ENCODE peak calls at places on chromosomes 7 and 10, in five cellular contexts. B, V, O, W and F are unnamed samples.

GRCh38 chr10:119445311-119445934 is 97.1 kb downstream of the RGS10 start:
- DNase-seq in B (peak), V (peak), O (peak), W (peak), F (peak)

GRCh38 chr7:13115829-13116228 is 428.4 kb downstream of the ARL4A start:
- DNase-seq in B (no peak), V (no peak), O (no peak), W (no peak), F (no peak)

GRCh38 chr7:33091111-33091531 is 18.1 kb downstream of the RP9 start:
- DNase-seq in B (no peak), V (no peak), O (no peak), W (no peak), F (no peak)

GRCh38 chr10:59176241-59177030 is at the start of gene PHYHIPL:
- DNase-seq in B (no peak), V (peak), O (no peak), W (peak), F (no peak)

GRCh38 chr7:157494506-157495176 is 157.8 kb downstream of the DNAJB6 start:
- DNase-seq in B (no peak), V (no peak), O (no peak), W (no peak), F (no peak)

GRCh38 chr10:104151737-104152136 is 29.8 kb downstream of the SFR1 start:
- DNase-seq in B (no peak), V (no peak), O (no peak), W (no peak), F (no peak)

GRCh38 chr7:96558530-96558929 is 151.1 kb downstream of the SEM1 start:
- DNase-seq in B (no peak), V (no peak), O (no peak), W (no peak), F (no peak)

GRCh38 chr7:100779359-100779758 is 46.0 kb downstream of the ZAN start:
- DNase-seq in B (no peak), V (no peak), O (no peak), W (no peak), F (no peak)

GRCh38 chr7:27967639-27968038 is 213.0 kb downstream of the JAZF1 start:
- DNase-seq in B (no peak), V (no peak), O (no peak), W (no peak), F (no peak)

GRCh38 chr7:31744294-31744874 is 57.4 kb downstream of the PPP1R17 start:
- DNase-seq in B (peak), V (peak), O (no peak), W (no peak), F (peak)

GRCh38 chr10:4650109-4650508 is 175.9 kb upstream of the AKR1E2 start:
- DNase-seq in B (no peak), V (no peak), O (no peak), W (no peak), F (no peak)

GRCh38 chr7:35487841-35488240 is 207.1 kb downstream of the HERPUD2 start:
- DNase-seq in B (no peak), V (no peak), O (no peak), W (no peak), F (no peak)

GRCh38 chr7:76133164-76133775 is 68.4 kb upstream of the SRRM3 start:
- DNase-seq in B (no peak), V (no peak), O (no peak), W (no peak), F (no peak)

GRCh38 chr7:17304926-17305325 is 6.5 kb downstream of the AHR start:
- DNase-seq in B (no peak), V (no peak), O (no peak), W (peak), F (no peak)

GRCh38 chr10:79203014-79203675 is 134.4 kb downstream of the ZMIZ1 start:
- DNase-seq in B (no peak), V (no peak), O (no peak), W (no peak), F (no peak)

GRCh38 chr7:155811560-155811894 is 736 bp downstream of the SHH start:
- DNase-seq in B (no peak), V (no peak), O (no peak), W (no peak), F (no peak)

GRCh38 chr10:47443145-47443544 is 40.8 kb downstream of the ANXA8 start:
- DNase-seq in B (no peak), V (no peak), O (no peak), W (no peak), F (no peak)

GRCh38 chr10:125132331-125132730 is 28.0 kb downstream of the CTBP2 start:
- DNase-seq in B (no peak), V (no peak), O (no peak), W (no peak), F (no peak)

GRCh38 chr7:30750574-30751256 is 1.2 kb upstream of the INMT start:
- DNase-seq in B (no peak), V (peak), O (no peak), W (no peak), F (peak)

GRCh38 chr10:70910486-70911350 is 22.4 kb upstream of the PCBD1 start:
- DNase-seq in B (no peak), V (peak), O (no peak), W (no peak), F (no peak)

GRCh38 chr7:70595741-70596574 is 536.0 kb upstream of the GALNT17 start:
- DNase-seq in B (peak), V (peak), O (no peak), W (peak), F (no peak)

GRCh38 chr7:65397730-65398142 is 24.1 kb downstream of the ZNF92 start:
- DNase-seq in B (no peak), V (no peak), O (no peak), W (no peak), F (no peak)

GRCh38 chr10:112235920-112236319 is 47.3 kb upstream of the TECTB start:
- DNase-seq in B (no peak), V (no peak), O (no peak), W (no peak), F (no peak)

GRCh38 chr7:2249744-2250323 is 7.8 kb downstream of the NUDT1 start:
- DNase-seq in B (no peak), V (no peak), O (no peak), W (no peak), F (no peak)

GRCh38 chr7:99098824-99099498 is 44.9 kb downstream of the SMURF1 start:
- DNase-seq in B (no peak), V (no peak), O (no peak), W (no peak), F (no peak)

GRCh38 chr10:100654835-100655759 is 90.3 kb upstream of the PAX2 start:
- DNase-seq in B (no peak), V (peak), O (no peak), W (no peak), F (no peak)

GRCh38 chr7:137592232-137592896 is 248.8 kb upstream of the PTN start:
- DNase-seq in B (no peak), V (peak), O (no peak), W (no peak), F (peak)

GRCh38 chr10:44978570-44979280 is at the start of gene DEPP1:
- DNase-seq in B (no peak), V (peak), O (no peak), W (no peak), F (peak)

GRCh38 chr7:42745357-42746022 is 166.4 kb downstream of the C7orf25 start:
- DNase-seq in B (peak), V (peak), O (no peak), W (no peak), F (peak)

GRCh38 chr10:32459072-32459703 is 13.2 kb downstream of the CCDC7 start:
- DNase-seq in B (no peak), V (no peak), O (peak), W (no peak), F (no peak)

GRCh38 chr7:138929969-138930368 is 51.2 kb downstream of the KIAA1549 start:
- DNase-seq in B (no peak), V (no peak), O (no peak), W (no peak), F (no peak)

GRCh38 chr7:3943265-3943664 is 642.2 kb downstream of the SDK1 start:
- DNase-seq in B (no peak), V (no peak), O (no peak), W (no peak), F (no peak)

GRCh38 chr10:27369832-27370231 is 129.2 kb upstream of the ACBD5 start:
- DNase-seq in B (no peak), V (no peak), O (no peak), W (no peak), F (no peak)

GRCh38 chr7:77326131-77326530 is 90.0 kb downstream of the GSAP start:
- DNase-seq in B (no peak), V (no peak), O (no peak), W (no peak), F (no peak)

GRCh38 chr7:129578829-129579228 is 32.7 kb upstream of the NRF1 start:
- DNase-seq in B (no peak), V (no peak), O (no peak), W (no peak), F (no peak)

GRCh38 chr7:90948085-90948484 is 316.1 kb upstream of the FZD1 start:
- DNase-seq in B (no peak), V (no peak), O (no peak), W (no peak), F (no peak)

GRCh38 chr7:5139998-5140397 is 50.0 kb upstream of the WIPI2 start:
- DNase-seq in B (peak), V (peak), O (no peak), W (no peak), F (peak)

GRCh38 chr7:25240896-25241295 is 12.6 kb upstream of the NPVF start:
- DNase-seq in B (no peak), V (no peak), O (no peak), W (no peak), F (no peak)

GRCh38 chr10:63710703-63711102 is 189.5 kb downstream of the REEP3 start:
- DNase-seq in B (no peak), V (no peak), O (no peak), W (no peak), F (no peak)

GRCh38 chr10:48938990-48939536 is 577 bp downstream of the LRRC18 start:
- DNase-seq in B (no peak), V (no peak), O (no peak), W (no peak), F (no peak)